ENCODE peak calls at places on chromosomes 1 and 21, in five cellular contexts. L is AG09319, I is heart right ventricle, Y is NCI-H1436 treated with DMSO at 0.1 percent for 48 hours, F is hepatocyte. K is an unnamed sample.

GRCh38 chr1:198867182-198867581 is 228.3 kb downstream of the PTPRC start:
- DNase-seq in L (no peak), I (no peak), Y (no peak), F (no peak), K (no peak)

GRCh38 chr1:245288796-245289195 is 134.0 kb downstream of the KIF26B start:
- DNase-seq in L (no peak), I (no peak), Y (no peak), F (no peak), K (no peak)

GRCh38 chr1:24906760-24907490 is 23.2 kb downstream of the RUNX3 start:
- DNase-seq in L (no peak), I (no peak), Y (no peak), F (no peak), K (no peak)

GRCh38 chr1:183764981-183765380 is 39.9 kb upstream of the RGL1 start:
- DNase-seq in L (no peak), I (no peak), Y (no peak), F (no peak), K (peak)

GRCh38 chr21:46100426-46100825 is 2.5 kb downstream of the COL6A2 start:
- DNase-seq in L (no peak), I (peak), Y (no peak), F (peak), K (peak)

GRCh38 chr1:110393691-110394564 is 3.1 kb upstream of the SLC16A4 start:
- DNase-seq in L (no peak), I (no peak), Y (no peak), F (peak), K (peak)

GRCh38 chr1:32426489-32427255 is 32.4 kb upstream of the BSDC1 start:
- DNase-seq in L (no peak), I (peak), Y (no peak), F (no peak), K (no peak)

GRCh38 chr1:106957795-106958194 is 98.7 kb upstream of the PRMT6 start:
- DNase-seq in L (no peak), I (no peak), Y (no peak), F (no peak), K (no peak)

GRCh38 chr1:217088521-217089221 is 365.4 kb upstream of the ESRRG start:
- DNase-seq in L (peak), I (no peak), Y (no peak), F (no peak), K (no peak)

GRCh38 chr1:191671236-191671635 is 487.0 kb upstream of the RGS18 start:
- DNase-seq in L (no peak), I (no peak), Y (no peak), F (no peak), K (no peak)

GRCh38 chr1:220918285-220918951 is 39.2 kb downstream of the HLX start:
- DNase-seq in L (no peak), I (no peak), Y (no peak), F (no peak), K (no peak)

GRCh38 chr21:32578107-32578691 is 7.1 kb downstream of the TCP10L start:
- DNase-seq in L (no peak), I (no peak), Y (no peak), F (no peak), K (no peak)

GRCh38 chr1:9375912-9376311 is 83.2 kb downstream of the SPSB1 start:
- DNase-seq in L (no peak), I (no peak), Y (no peak), F (no peak), K (no peak)

GRCh38 chr1:209809601-209810000 is 3.7 kb upstream of the IRF6 start:
- DNase-seq in L (no peak), I (no peak), Y (no peak), F (no peak), K (no peak)

GRCh38 chr1:114154963-114155322 is 1.3 kb upstream of the SYT6 start:
- DNase-seq in L (peak), I (no peak), Y (no peak), F (peak), K (no peak)

GRCh38 chr1:233033366-233033765 is 83.0 kb downstream of the NTPCR start:
- DNase-seq in L (no peak), I (no peak), Y (no peak), F (no peak), K (peak)

GRCh38 chr1:205939690-205940330 is 3.4 kb downstream of the SLC26A9 start:
- DNase-seq in L (no peak), I (no peak), Y (peak), F (peak), K (no peak)

GRCh38 chr1:112536561-112536960 is 27.8 kb downstream of the WNT2B start:
- DNase-seq in L (no peak), I (no peak), Y (no peak), F (no peak), K (no peak)

GRCh38 chr1:183126528-183126927 is 59.5 kb upstream of the LAMC2 start:
- DNase-seq in L (peak), I (no peak), Y (no peak), F (no peak), K (no peak)

GRCh38 chr21:15935530-15935929 is 205.7 kb downstream of the USP25 start:
- DNase-seq in L (no peak), I (no peak), Y (no peak), F (no peak), K (no peak)

GRCh38 chr1:208078752-208079151 is 165.4 kb downstream of the PLXNA2 start:
- DNase-seq in L (no peak), I (no peak), Y (no peak), F (no peak), K (no peak)

GRCh38 chr1:210328746-210329488 is at the start of gene HHAT:
- DNase-seq in L (peak), I (peak), Y (peak), F (peak), K (peak)

GRCh38 chr1:37944816-37945215 is 2.0 kb downstream of the INPP5B start:
- DNase-seq in L (no peak), I (no peak), Y (no peak), F (no peak), K (no peak)

GRCh38 chr1:6819641-6820040 is 34.4 kb downstream of the CAMTA1 start:
- DNase-seq in L (no peak), I (no peak), Y (no peak), F (no peak), K (no peak)

GRCh38 chr21:39086547-39086946 is 96.7 kb downstream of the PSMG1 start:
- DNase-seq in L (no peak), I (no peak), Y (no peak), F (no peak), K (no peak)

GRCh38 chr1:2538376-2538775 is 8.3 kb upstream of the HES5 start:
- DNase-seq in L (no peak), I (no peak), Y (no peak), F (no peak), K (no peak)

GRCh38 chr1:206556748-206557635 is 49.7 kb downstream of the RASSF5 start:
- DNase-seq in L (no peak), I (peak), Y (no peak), F (peak), K (no peak)

GRCh38 chr1:27598288-27598687 is 5.7 kb downstream of the AHDC1 start:
- DNase-seq in L (no peak), I (peak), Y (peak), F (no peak), K (no peak)

GRCh38 chr1:99503276-99503747 is 142.6 kb upstream of the PALMD start:
- DNase-seq in L (no peak), I (peak), Y (no peak), F (peak), K (peak)